ENCODE peak calls at places on chromosomes 2 and 18, in seven cellular contexts. J is kidney tubule cell; N is H9; R is activated CD4-positive, alpha-beta T cell treated with anti-CD3 and anti-CD28 coated beads for 1 hour; E is hepatic stellate cell; F is NCI-H1092 treated with DMSO at 0.1 percent for 48 hours; V is activated naive CD8-positive, alpha-beta T cell treated with anti-CD3 and anti-CD28 coated beads for 36 hours. I is an unnamed sample.

GRCh38 chr2:228493852-228494251 is 312.4 kb upstream of the SPHKAP start:
- DNase-seq in F (no peak), J (no peak), V (no peak), R (no peak), N (no peak), E (no peak), I (no peak)

GRCh38 chr18:79495591-79496071 is 99.9 kb downstream of the NFATC1 start:
- DNase-seq in F (no peak), R (no peak), E (no peak), V (no peak), J (no peak), N (no peak), I (no peak)

GRCh38 chr2:60094450-60094929 is 459.0 kb downstream of the BCL11A start:
- DNase-seq in V (no peak), N (no peak), R (no peak), F (peak), J (peak), E (no peak), I (peak)

GRCh38 chr2:61356261-61356957 is 114.5 kb downstream of the USP34 start:
- DNase-seq in R (no peak), F (no peak), V (no peak), J (no peak), N (no peak), E (no peak), I (no peak)

GRCh38 chr18:30945769-30946168 is 96.8 kb downstream of the DSC3 start:
- DNase-seq in E (no peak), V (no peak), N (no peak), J (no peak), F (no peak), R (no peak), I (no peak)

GRCh38 chr18:67520276-67521035 is 3.9 kb upstream of the DSEL start:
- DNase-seq in V (no peak), J (no peak), F (no peak), E (no peak), N (no peak), R (no peak), I (no peak)

GRCh38 chr2:109120166-109120565 is 8.8 kb upstream of the SH3RF3 start:
- DNase-seq in E (no peak), F (no peak), R (no peak), J (no peak), V (no peak), N (no peak), I (no peak)

GRCh38 chr18:72634500-72634899 is 90.4 kb upstream of the CBLN2 start:
- DNase-seq in N (no peak), J (no peak), V (no peak), R (no peak), F (no peak), E (no peak), I (no peak)

GRCh38 chr2:236571161-236571560 is 1.5 kb downstream of the ACKR3 start:
- DNase-seq in R (no peak), N (no peak), V (no peak), J (no peak), E (no peak), F (no peak), I (no peak)

GRCh38 chr2:15825276-15826060 is 114.9 kb upstream of the MYCN start:
- DNase-seq in E (no peak), J (no peak), N (no peak), F (no peak), R (no peak), V (no peak), I (no peak)

GRCh38 chr2:47339745-47340541 is 63.0 kb upstream of the MSH2 start:
- DNase-seq in R (no peak), N (no peak), J (peak), F (no peak), E (no peak), V (peak), I (peak)

GRCh38 chr2:2703792-2704191 is 372.7 kb upstream of the MYT1L start:
- DNase-seq in N (no peak), E (no peak), R (no peak), V (no peak), J (no peak), F (no peak), I (no peak)

GRCh38 chr2:58110765-58111164 is 64.2 kb downstream of the VRK2 start:
- DNase-seq in F (no peak), R (no peak), V (no peak), E (no peak), N (peak), J (no peak), I (no peak)

GRCh38 chr2:201618744-201619654 is 24.3 kb downstream of the TMEM237 start:
- DNase-seq in E (peak), N (peak), F (no peak), R (no peak), V (peak), J (peak), I (no peak)

GRCh38 chr2:96493072-96493471 is 12.1 kb downstream of the NEURL3 start:
- DNase-seq in N (peak), V (no peak), J (peak), E (no peak), F (no peak), R (no peak), I (peak)

GRCh38 chr2:37770797-37771196 is 99.4 kb upstream of the CDC42EP3 start:
- DNase-seq in J (no peak), E (no peak), V (no peak), R (no peak), F (no peak), N (no peak), I (no peak)

GRCh38 chr2:232574674-232575403 is 24.4 kb downstream of the EIF4E2 start:
- DNase-seq in E (no peak), N (no peak), F (no peak), R (no peak), J (peak), V (no peak), I (no peak)

GRCh38 chr2:989766-990467 is 39.3 kb downstream of the SNTG2 start:
- DNase-seq in J (no peak), E (no peak), F (no peak), V (no peak), N (no peak), R (no peak), I (no peak)

GRCh38 chr2:26189751-26190150 is 16.9 kb downstream of the GAREM2 start:
- DNase-seq in V (no peak), N (no peak), E (no peak), J (no peak), R (no peak), F (no peak), I (no peak)

GRCh38 chr2:217975626-217976025 is 27.2 kb downstream of the TNS1 start:
- DNase-seq in N (no peak), E (no peak), F (no peak), V (no peak), R (no peak), J (no peak), I (no peak)

GRCh38 chr18:50947899-50948298 is 19.9 kb upstream of the ELAC1 start:
- DNase-seq in F (no peak), R (no peak), V (no peak), J (peak), E (peak), N (no peak), I (no peak)

GRCh38 chr2:27989149-27989548 is 98.6 kb downstream of the BABAM2 start:
- DNase-seq in V (no peak), J (peak), F (no peak), R (no peak), E (no peak), N (no peak), I (peak)

GRCh38 chr2:83517727-83518368 is 941.2 kb downstream of the SUCLG1 start:
- DNase-seq in N (peak), F (no peak), E (no peak), V (no peak), J (no peak), R (no peak), I (no peak)

GRCh38 chr2:168462543-168463045 is 6.5 kb downstream of the CERS6 start:
- DNase-seq in E (no peak), J (no peak), F (no peak), V (no peak), N (no peak), R (no peak), I (no peak)

GRCh38 chr2:170553748-170554147 is 161.4 kb upstream of the SP5 start:
- DNase-seq in V (no peak), E (no peak), R (no peak), J (no peak), N (no peak), F (no peak), I (no peak)

GRCh38 chr18:21270453-21270852 is 28.4 kb downstream of the GREB1L start:
- DNase-seq in V (no peak), F (no peak), N (no peak), J (peak), R (no peak), E (no peak), I (no peak)

GRCh38 chr18:6401687-6402086 is 13.0 kb downstream of the L3MBTL4 start:
- DNase-seq in J (no peak), E (no peak), N (peak), V (no peak), R (no peak), F (no peak), I (no peak)

GRCh38 chr2:74199871-74200305 is 1.5 kb downstream of the MTHFD2 start:
- DNase-seq in R (no peak), V (no peak), F (no peak), N (no peak), J (no peak), E (no peak), I (no peak)

GRCh38 chr18:55509631-55510372 is 78.2 kb downstream of the TCF4 start:
- DNase-seq in F (no peak), R (no peak), J (peak), V (no peak), N (no peak), E (peak), I (peak)

GRCh38 chr2:72993585-72994280 is 76.4 kb downstream of the EMX1 start:
- DNase-seq in E (no peak), V (no peak), N (peak), F (no peak), J (no peak), R (no peak), I (no peak)

GRCh38 chr18:42798606-42799005 is 316.9 kb downstream of the RIT2 start:
- DNase-seq in V (no peak), N (no peak), J (no peak), E (no peak), R (no peak), F (no peak), I (no peak)

GRCh38 chr2:20574930-20575329 is 76.0 kb downstream of the HS1BP3 start:
- DNase-seq in J (no peak), E (no peak), F (no peak), N (no peak), V (no peak), R (no peak), I (no peak)

GRCh38 chr2:72895759-72896281 is 8.6 kb downstream of the SPR start:
- DNase-seq in V (no peak), J (peak), F (no peak), E (no peak), N (no peak), R (no peak), I (no peak)

GRCh38 chr2:167783266-167784070 is 463.9 kb downstream of the STK39 start:
- DNase-seq in N (no peak), V (no peak), E (no peak), R (no peak), J (peak), F (no peak), I (no peak)

GRCh38 chr2:189421644-189422043 is 19.6 kb upstream of the WDR75 start:
- DNase-seq in J (peak), V (no peak), R (no peak), E (no peak), F (no peak), N (no peak), I (peak)

GRCh38 chr2:207434903-207435302 is 94.9 kb upstream of the CREB1 start:
- DNase-seq in R (no peak), N (no peak), V (no peak), F (peak), E (no peak), J (no peak), I (no peak)

I was measured in LoVo.